ENCODE peak calls at places on chromosomes 3 and 15, in four cellular contexts. S is tibial artery, T is PC-9, F is A673. G is an unnamed sample. For H3K9me3 and H3K4me1, the result is how much of the 10 kb centered on the place peaks cover.

GRCh38 chr3:113747719-113748046 is 848 bp downstream of the ATP6V1A start:
- DNase-seq in F (no peak), S (no peak), T (no peak), G (no peak)

GRCh38 chr3:123338021-123338619 is 110.8 kb downstream of the ADCY5 start:
- DNase-seq in F (no peak), S (peak), T (no peak), G (no peak)

GRCh38 chr3:177946965-177947364 is 589.3 kb upstream of the KCNMB2 start:
- DNase-seq in T (no peak), F (no peak), S (no peak), G (no peak)

GRCh38 chr3:31446411-31446810 is 86.3 kb upstream of the STT3B start:
- DNase-seq in T (no peak), S (no peak), F (no peak), G (no peak)

GRCh38 chr15:98838387-98839259 is 169.0 kb downstream of the PGPEP1L start:
- DNase-seq in F (no peak), S (no peak), T (no peak), G (peak)

GRCh38 chr15:58386641-58387040 is 45.1 kb upstream of the LIPC start:
- DNase-seq in F (no peak), S (no peak), T (no peak), G (no peak)

GRCh38 chr3:24220859-24221657 is 273.6 kb downstream of the THRB start:
- DNase-seq in S (peak), F (peak), T (peak), G (peak)

GRCh38 chr15:49900036-49900435 is 219.0 kb downstream of the ATP8B4 start:
- DNase-seq in F (no peak), T (no peak), S (no peak), G (no peak)

GRCh38 chr3:143450656-143451055 is 331.1 kb downstream of the CHST2 start:
- DNase-seq in S (no peak), F (no peak), T (no peak), G (no peak)

GRCh38 chr3:174208161-174208560 is 651.0 kb upstream of the NAALADL2 start:
- DNase-seq in S (no peak), F (no peak), T (no peak), G (peak)

GRCh38 chr3:186871403-186871924 is 29.0 kb downstream of the ADIPOQ start:
- DNase-seq in S (no peak), F (peak), T (no peak), G (no peak)

DNA sequence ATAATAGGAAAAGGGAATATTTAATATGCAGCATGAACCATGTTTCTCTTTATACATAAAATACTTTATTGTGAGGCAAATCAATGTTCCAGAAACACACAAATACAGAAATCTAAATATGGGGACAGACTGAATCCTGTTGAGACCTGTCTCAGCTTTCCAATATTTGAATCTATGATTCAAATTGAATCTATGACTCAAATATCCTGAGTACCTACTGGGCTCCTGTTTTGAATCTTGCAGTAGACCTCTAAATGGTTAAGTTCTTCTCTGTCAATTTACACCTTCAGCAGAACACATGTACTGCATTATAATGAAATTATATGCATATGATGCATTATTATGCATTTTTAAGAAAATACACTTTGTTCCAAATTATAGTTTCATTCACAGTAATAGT is 143.2 kb upstream of the PLXND1 start:
- DNase-seq in F (no peak), T (no peak), S (no peak), G (no peak)
- H3K27ac ChIP-seq in F (no peak), T (no peak), S (no peak), G (no peak)

GRCh38 chr15:99943466-99943865 is 210.2 kb upstream of the LYSMD4 start:
- DNase-seq in S (no peak), F (no peak), T (no peak), G (no peak)
- H3K9me3 ChIP-seq in S (under half), F (under half), T (under half), G (under half)

GRCh38 chr15:25796395-25796794 is 66.7 kb downstream of the ATP10A start:
- DNase-seq in S (peak), F (no peak), T (no peak), G (no peak)
- H3K4me1 ChIP-seq in S (under half), F (under half), T (under half), G (under half)

GRCh38 chr15:77836901-77837648 is 204.4 kb upstream of the LINGO1 start:
- DNase-seq in F (no peak), T (no peak), S (peak), G (no peak)
- H3K27ac ChIP-seq in F (no peak), T (no peak), S (no peak), G (no peak)

GRCh38 chr15:75148293-75148692 is 53.4 kb upstream of the C15orf39 start:
- DNase-seq in S (no peak), F (no peak), T (no peak), G (no peak)
- H3K9me3 ChIP-seq in S (under half), F (under half), T (under half), G (under half)

GRCh38 chr3:50606596-50606995 is 5.0 kb downstream of the CISH start:
- DNase-seq in S (no peak), T (no peak), F (no peak), G (no peak)

GRCh38 chr3:50604110-50604621 is 7.4 kb downstream of the CISH start:
- DNase-seq in T (no peak), S (no peak), F (no peak), G (no peak)

GRCh38 chr3:50605901-50606326 is 5.7 kb downstream of the CISH start:
- DNase-seq in T (no peak), F (no peak), S (no peak), G (no peak)

GRCh38 chr3:50603261-50604109 is 8.1 kb downstream of the CISH start:
- DNase-seq in F (no peak), S (no peak), T (no peak), G (no peak)

DNA sequence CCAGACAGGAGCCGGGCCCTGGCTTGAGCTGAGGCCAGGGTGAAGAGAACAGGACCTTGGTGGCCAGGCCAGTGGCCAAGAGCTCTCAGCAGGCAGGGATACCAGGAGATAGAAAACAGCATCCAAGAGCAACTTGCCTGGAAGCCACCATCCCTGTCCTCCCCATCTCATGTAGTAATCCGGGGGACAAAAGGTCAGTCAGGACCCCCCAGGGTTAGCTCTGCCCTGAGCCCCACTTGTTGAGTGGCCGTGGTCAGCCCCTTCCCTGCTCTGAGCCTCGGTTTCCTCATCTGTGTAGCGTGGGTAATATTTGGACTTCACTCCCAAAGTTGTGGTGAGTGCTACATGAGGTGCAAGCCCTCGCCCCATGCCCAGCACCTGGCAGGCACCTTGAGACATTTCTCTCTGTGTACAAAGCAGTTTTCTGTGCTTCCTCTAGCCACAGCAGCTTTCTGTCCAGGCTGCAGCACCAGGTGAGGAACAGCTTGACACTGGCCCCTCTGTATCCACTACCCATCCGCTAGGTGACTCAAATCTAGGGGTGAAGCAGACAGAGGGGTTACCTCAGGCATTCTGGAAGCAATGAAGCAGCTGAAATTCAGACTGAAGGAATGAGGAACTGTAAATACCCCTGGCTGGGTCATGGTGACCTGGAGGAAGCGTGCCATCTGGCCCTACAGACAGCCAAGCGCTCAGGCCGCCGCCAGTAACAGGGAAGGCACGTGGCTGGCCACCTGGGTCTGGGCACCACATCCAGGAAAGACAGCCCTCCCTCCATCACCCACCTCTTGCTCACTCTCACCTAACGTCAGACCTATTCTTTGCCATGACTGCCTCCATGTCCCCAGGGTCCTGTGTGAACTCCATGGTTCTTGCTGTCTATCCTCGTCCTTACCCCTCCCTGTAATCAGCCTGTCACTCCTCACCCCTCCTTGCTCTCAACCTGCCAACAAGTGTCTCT is 6.7 kb downstream of the CISH start:
- DNase-seq in F (no peak), S (no peak), T (peak), G (no peak)
- H3K4me1 ChIP-seq in F (under half), S (under half), T (under half), G (under half)

DNA sequence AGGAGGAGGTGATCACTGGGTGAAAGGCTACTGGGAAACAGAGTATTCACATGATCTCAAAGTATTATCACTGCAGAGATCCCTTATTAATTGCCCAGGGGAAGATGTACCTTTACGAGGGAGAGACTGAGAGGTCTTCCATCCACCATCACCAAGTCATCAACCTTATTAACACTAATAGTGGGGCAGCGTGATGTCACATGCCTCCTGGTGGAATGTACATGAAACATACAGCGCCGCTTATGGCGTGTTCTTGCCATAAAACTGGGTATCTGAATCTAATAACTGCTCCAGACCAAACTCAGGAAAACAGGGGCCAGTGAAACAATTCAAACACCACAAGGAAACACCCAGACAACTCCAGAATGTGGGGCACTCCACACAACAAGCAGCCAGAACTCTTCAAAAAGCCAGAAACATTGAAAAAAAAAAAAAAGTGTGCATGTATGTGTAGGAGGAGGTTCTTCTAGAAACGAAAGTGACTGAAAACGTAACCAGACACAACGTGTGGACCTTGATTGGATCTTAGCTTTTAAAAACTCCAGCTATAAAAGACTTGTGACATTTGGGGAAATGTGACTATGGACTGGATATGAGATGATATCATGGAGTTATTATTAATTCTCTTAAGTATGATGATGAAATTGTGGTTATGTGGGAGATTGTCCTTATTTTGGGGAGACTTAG is 4.6 kb downstream of the STIMATE start:
- DNase-seq in F (no peak), T (no peak), S (no peak), G (no peak)
- H3K27ac ChIP-seq in F (no peak), T (no peak), S (peak), G (no peak)

GRCh38 chr3:188266581-188267274 is 112.8 kb downstream of the LPP start:
- DNase-seq in F (no peak), S (peak), T (no peak), G (no peak)
- H3K9me3 ChIP-seq in F (under half), S (under half), T (under half), G (under half)

DNA sequence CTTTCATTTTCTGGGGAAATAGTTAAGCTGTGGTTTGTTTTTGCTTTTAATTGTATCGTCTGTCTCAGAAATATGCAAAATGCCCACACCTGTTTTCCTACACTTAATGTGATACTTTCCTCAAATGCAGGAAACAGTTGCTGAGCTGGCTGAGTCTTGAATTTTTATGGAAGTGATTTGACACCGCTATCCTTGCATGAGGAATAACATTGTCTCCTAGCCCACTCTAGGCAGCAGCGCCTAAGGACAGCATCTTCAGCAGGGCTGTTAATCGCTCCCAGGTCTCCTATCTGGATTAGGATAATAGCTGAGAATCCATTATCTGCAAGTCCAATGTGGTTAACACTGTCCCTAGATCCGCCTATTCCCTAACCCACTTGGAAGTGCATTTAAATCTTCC is 132.6 kb upstream of the NR2E3 start:
- DNase-seq in T (no peak), S (no peak), F (no peak), G (peak)
- H3K4me1 ChIP-seq in T (half or more), S (under half), F (under half), G (under half)